ENCODE peak calls at places on chromosomes 2 and 18, in seven cellular contexts. One of them, this sample, is unnamed.

GRCh38 chr2:38751847-38752410 is 768 bp upstream of the SRSF7 start:
- DNase-seq in endothelial cell of umbilical vein: peak
- DNase-seq in breast epithelium: peak
- DNase-seq in chondrocyte: no peak
- DNase-seq in WTC11: no peak
- DNase-seq in heart left ventricle: no peak
- DNase-seq in A549: peak
- DNase-seq in this sample: no peak

GRCh38 chr2:43131051-43131889 is 95.1 kb downstream of the ZFP36L2 start:
- DNase-seq in endothelial cell of umbilical vein: peak
- DNase-seq in breast epithelium: peak
- DNase-seq in chondrocyte: no peak
- DNase-seq in WTC11: peak
- DNase-seq in heart left ventricle: peak
- DNase-seq in A549: peak
- DNase-seq in this sample: no peak

GRCh38 chr2:240988571-240989271 is 9.7 kb upstream of the SNED1 start:
- DNase-seq in endothelial cell of umbilical vein: no peak
- DNase-seq in breast epithelium: no peak
- DNase-seq in chondrocyte: no peak
- DNase-seq in WTC11: no peak
- DNase-seq in heart left ventricle: no peak
- DNase-seq in A549: no peak
- DNase-seq in this sample: no peak

GRCh38 chr18:39960545-39960944 is 1994.5 kb upstream of the PIK3C3 start:
- DNase-seq in endothelial cell of umbilical vein: no peak
- DNase-seq in breast epithelium: no peak
- DNase-seq in chondrocyte: no peak
- DNase-seq in WTC11: no peak
- DNase-seq in heart left ventricle: no peak
- DNase-seq in A549: no peak
- DNase-seq in this sample: no peak

GRCh38 chr2:54429811-54430600 is 26.1 kb upstream of the SPTBN1 start:
- DNase-seq in endothelial cell of umbilical vein: peak
- DNase-seq in breast epithelium: no peak
- DNase-seq in chondrocyte: no peak
- DNase-seq in WTC11: no peak
- DNase-seq in heart left ventricle: peak
- DNase-seq in A549: no peak
- DNase-seq in this sample: no peak

GRCh38 chr2:194166818-194167217 is 1490.2 kb upstream of the SLC39A10 start:
- DNase-seq in endothelial cell of umbilical vein: peak
- DNase-seq in breast epithelium: no peak
- DNase-seq in chondrocyte: no peak
- DNase-seq in WTC11: no peak
- DNase-seq in heart left ventricle: no peak
- DNase-seq in A549: no peak
- DNase-seq in this sample: peak

GRCh38 chr18:23258566-23259265 is 123.4 kb downstream of the CABLES1 start:
- DNase-seq in endothelial cell of umbilical vein: peak
- DNase-seq in breast epithelium: no peak
- DNase-seq in chondrocyte: no peak
- DNase-seq in WTC11: no peak
- DNase-seq in heart left ventricle: no peak
- DNase-seq in A549: no peak
- DNase-seq in this sample: no peak

GRCh38 chr2:189818249-189819038 is 34.2 kb downstream of the PMS1 start:
- DNase-seq in endothelial cell of umbilical vein: no peak
- DNase-seq in breast epithelium: no peak
- DNase-seq in chondrocyte: no peak
- DNase-seq in WTC11: no peak
- DNase-seq in heart left ventricle: no peak
- DNase-seq in A549: no peak
- DNase-seq in this sample: no peak

GRCh38 chr18:63099026-63099840 is 220.3 kb downstream of the BCL2 start:
- DNase-seq in endothelial cell of umbilical vein: no peak
- DNase-seq in breast epithelium: no peak
- DNase-seq in chondrocyte: no peak
- DNase-seq in WTC11: no peak
- DNase-seq in heart left ventricle: no peak
- DNase-seq in A549: no peak
- DNase-seq in this sample: no peak

GRCh38 chr2:130344578-130344977 is 1.9 kb downstream of the IMP4 start:
- DNase-seq in endothelial cell of umbilical vein: no peak
- DNase-seq in breast epithelium: no peak
- DNase-seq in chondrocyte: no peak
- DNase-seq in WTC11: no peak
- DNase-seq in heart left ventricle: no peak
- DNase-seq in A549: no peak
- DNase-seq in this sample: no peak

GRCh38 chr2:130342020-130342532 is 621 bp upstream of the IMP4 start:
- DNase-seq in endothelial cell of umbilical vein: peak
- DNase-seq in breast epithelium: peak
- DNase-seq in chondrocyte: peak
- DNase-seq in WTC11: peak
- DNase-seq in heart left ventricle: peak
- DNase-seq in A549: peak
- DNase-seq in this sample: peak

GRCh38 chr2:130345091-130345490 is 2.4 kb downstream of the IMP4 start:
- DNase-seq in endothelial cell of umbilical vein: no peak
- DNase-seq in breast epithelium: no peak
- DNase-seq in chondrocyte: no peak
- DNase-seq in WTC11: no peak
- DNase-seq in heart left ventricle: no peak
- DNase-seq in A549: no peak
- DNase-seq in this sample: no peak

GRCh38 chr2:130341562-130342019 is 1.1 kb upstream of the IMP4 start:
- DNase-seq in endothelial cell of umbilical vein: no peak
- DNase-seq in breast epithelium: no peak
- DNase-seq in chondrocyte: peak
- DNase-seq in WTC11: no peak
- DNase-seq in heart left ventricle: no peak
- DNase-seq in A549: peak
- DNase-seq in this sample: no peak

DNA sequence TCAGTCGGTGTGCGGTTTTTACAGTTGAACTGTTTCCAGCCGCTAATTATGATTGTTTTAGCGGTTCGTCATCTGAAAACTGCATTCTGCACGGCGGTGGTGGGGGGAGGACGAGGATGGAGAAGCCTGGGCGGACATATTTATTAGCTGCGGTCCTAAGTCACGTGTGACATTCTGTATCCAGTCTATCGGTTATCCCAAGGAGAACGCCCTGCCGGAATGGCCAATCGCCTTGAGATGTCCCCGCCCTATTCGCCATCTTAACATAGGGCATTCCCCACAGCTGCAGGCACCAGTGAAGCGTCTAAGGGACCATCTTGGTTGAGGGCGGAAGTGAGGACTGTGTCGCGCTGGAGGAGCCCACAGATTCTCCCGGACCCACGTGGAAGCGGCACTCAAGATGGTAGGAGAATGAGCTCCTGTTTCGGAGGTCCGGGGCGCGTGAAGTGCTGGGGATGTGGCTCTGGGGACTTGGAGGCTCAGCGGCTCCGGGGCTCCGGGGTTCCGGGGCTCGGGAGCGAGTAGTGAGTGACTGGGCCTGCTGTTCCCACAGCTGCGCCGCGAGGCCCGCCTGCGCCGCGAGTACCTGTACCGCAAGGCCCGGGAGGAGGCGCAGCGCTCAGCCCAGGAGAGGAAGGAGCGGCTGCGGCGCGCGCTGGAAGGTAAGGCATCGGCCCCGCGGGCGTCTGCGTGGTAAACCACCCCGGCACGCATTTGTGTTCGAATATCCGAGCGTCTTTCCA is at the start of gene IMP4:
- DNase-seq in endothelial cell of umbilical vein: peak
- DNase-seq in breast epithelium: peak
- DNase-seq in chondrocyte: peak
- DNase-seq in WTC11: peak
- DNase-seq in heart left ventricle: peak
- DNase-seq in A549: peak
- DNase-seq in this sample: peak
- TF ChIP-seq CTCF in endothelial cell of umbilical vein: peak
- TF ChIP-seq CTCF in breast epithelium: peak
- TF ChIP-seq CTCF in chondrocyte: peak
- TF ChIP-seq CTCF in WTC11: no peak
- TF ChIP-seq CTCF in heart left ventricle: peak
- TF ChIP-seq CTCF in A549: no peak
- TF ChIP-seq CTCF in this sample: no peak

GRCh38 chr2:62014102-62014501 is 108.6 kb downstream of the COMMD1 start:
- DNase-seq in endothelial cell of umbilical vein: peak
- DNase-seq in breast epithelium: peak
- DNase-seq in chondrocyte: no peak
- DNase-seq in WTC11: no peak
- DNase-seq in heart left ventricle: peak
- DNase-seq in A549: no peak
- DNase-seq in this sample: no peak
- TF ChIP-seq CTCF in endothelial cell of umbilical vein: no peak
- TF ChIP-seq CTCF in breast epithelium: no peak
- TF ChIP-seq CTCF in chondrocyte: peak
- TF ChIP-seq CTCF in WTC11: no peak
- TF ChIP-seq CTCF in heart left ventricle: peak
- TF ChIP-seq CTCF in A549: no peak
- TF ChIP-seq CTCF in this sample: no peak

DNA sequence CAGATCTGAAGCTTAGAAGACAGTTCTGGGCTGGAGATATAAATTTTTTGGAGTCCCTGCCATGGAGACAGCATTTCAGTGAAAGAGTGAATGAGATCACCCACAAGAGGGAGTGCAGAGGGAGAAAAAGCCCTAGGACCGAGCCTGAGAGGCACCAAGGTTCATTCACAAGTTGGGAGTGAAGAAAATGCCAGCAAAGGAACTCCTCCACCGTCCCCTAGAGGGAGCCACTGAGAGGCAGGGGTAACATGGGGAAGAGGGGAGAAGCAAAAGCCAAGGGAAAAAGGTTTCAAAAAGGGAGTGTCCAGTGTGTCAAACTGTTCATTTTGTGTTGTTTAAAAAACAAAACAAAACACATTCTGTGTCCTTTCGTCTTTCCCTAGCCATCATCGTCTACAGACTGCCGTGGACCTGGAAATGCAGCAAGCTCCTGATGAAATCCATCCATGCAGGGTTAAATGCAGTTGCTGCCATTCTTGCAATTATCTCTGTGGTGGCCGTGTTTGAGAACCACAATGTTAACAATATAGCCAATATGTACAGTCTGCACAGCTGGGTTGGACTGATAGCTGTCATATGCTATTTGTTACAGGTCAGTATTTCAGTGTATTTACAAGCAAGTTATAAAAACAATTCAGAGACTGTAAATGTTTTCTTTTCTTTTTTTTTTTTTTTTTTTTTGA is 19.1 kb downstream of the CYBRD1 start:
- DNase-seq in endothelial cell of umbilical vein: no peak
- DNase-seq in breast epithelium: no peak
- DNase-seq in chondrocyte: no peak
- DNase-seq in WTC11: peak
- DNase-seq in heart left ventricle: no peak
- DNase-seq in A549: no peak
- DNase-seq in this sample: no peak
- TF ChIP-seq CTCF in endothelial cell of umbilical vein: peak
- TF ChIP-seq CTCF in breast epithelium: no peak
- TF ChIP-seq CTCF in chondrocyte: peak
- TF ChIP-seq CTCF in WTC11: peak
- TF ChIP-seq CTCF in heart left ventricle: peak
- TF ChIP-seq CTCF in A549: peak
- TF ChIP-seq CTCF in this sample: peak

DNA sequence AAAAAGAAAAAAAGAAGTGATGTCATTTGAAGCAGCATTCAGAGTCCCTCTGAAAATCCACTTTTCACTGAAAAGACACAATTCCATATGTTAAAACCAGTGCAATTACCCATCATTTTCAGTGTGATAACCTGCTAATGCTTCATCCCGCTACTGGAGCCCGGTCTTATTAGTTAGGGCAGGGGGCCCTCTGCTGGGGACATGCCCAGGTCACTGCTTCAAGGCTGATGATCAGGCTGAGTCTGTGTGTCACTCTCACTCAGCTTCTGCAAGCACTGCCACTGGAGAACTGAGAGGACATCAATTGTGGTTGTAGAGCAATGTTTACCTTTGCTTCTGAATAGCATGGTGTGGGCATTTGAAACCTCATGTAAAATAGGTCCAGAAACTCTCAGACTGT is 49.1 kb upstream of the NXPH2 start:
- DNase-seq in endothelial cell of umbilical vein: peak
- DNase-seq in breast epithelium: no peak
- DNase-seq in chondrocyte: no peak
- DNase-seq in WTC11: peak
- DNase-seq in heart left ventricle: no peak
- DNase-seq in A549: peak
- DNase-seq in this sample: peak
- TF ChIP-seq CTCF in endothelial cell of umbilical vein: peak
- TF ChIP-seq CTCF in breast epithelium: no peak
- TF ChIP-seq CTCF in chondrocyte: peak
- TF ChIP-seq CTCF in WTC11: peak
- TF ChIP-seq CTCF in heart left ventricle: peak
- TF ChIP-seq CTCF in A549: peak
- TF ChIP-seq CTCF in this sample: peak

DNA sequence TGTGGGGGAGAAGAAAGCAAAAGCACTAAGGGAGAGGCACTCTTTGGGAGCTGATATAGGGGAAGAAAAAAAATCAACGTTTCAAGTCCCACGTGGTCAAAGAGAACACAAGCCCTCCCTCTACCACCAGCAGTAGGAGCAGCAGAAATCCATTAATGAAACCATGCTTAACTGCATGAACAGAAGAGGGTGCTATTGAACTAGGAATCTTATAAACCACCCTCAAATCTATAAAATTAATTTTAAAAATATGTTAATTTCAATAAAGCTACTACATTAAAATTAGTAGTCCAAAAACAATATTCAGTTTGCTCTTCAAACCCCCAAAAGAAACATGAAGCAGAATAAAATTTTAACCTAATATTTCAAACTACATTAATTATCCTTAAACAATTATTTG is 147.8 kb downstream of the TMEM18 start:
- DNase-seq in endothelial cell of umbilical vein: no peak
- DNase-seq in breast epithelium: no peak
- DNase-seq in chondrocyte: no peak
- DNase-seq in WTC11: no peak
- DNase-seq in heart left ventricle: no peak
- DNase-seq in A549: no peak
- DNase-seq in this sample: no peak
- TF ChIP-seq CTCF in endothelial cell of umbilical vein: no peak
- TF ChIP-seq CTCF in breast epithelium: peak
- TF ChIP-seq CTCF in chondrocyte: peak
- TF ChIP-seq CTCF in WTC11: no peak
- TF ChIP-seq CTCF in heart left ventricle: no peak
- TF ChIP-seq CTCF in A549: no peak
- TF ChIP-seq CTCF in this sample: peak

DNA sequence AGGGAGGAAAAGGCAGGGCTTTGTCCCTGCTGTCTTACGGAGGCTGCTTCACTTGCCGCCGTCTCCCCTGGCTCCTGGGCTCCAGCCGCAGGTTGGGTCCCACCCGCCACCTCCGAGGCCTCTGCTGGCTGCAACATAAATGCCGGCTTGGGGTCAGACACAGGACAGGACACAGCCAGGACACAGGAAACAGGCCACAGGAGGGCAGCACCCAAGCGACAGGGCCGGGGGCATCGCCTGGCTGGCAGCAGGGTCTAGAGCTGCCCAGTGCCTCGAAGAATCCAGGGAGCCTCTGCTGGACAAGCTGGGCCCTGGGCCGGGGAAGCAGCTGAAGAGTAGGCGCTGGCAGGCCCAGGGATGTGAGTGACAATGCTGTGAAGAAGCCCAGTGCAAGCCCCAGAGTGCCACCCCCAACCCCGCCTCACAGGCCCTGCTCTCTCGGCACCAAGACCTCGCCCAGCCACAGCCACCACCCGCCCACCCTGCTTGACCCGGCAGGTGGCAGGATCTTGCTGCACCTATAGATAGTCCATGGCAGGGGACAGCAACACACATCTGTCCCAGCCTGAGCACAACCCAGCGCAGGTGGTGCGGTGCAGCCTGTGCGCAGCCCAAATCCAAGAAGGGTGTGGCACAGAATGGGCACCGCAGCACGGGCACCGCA is 55.7 kb downstream of the BIN1 start:
- DNase-seq in endothelial cell of umbilical vein: no peak
- DNase-seq in breast epithelium: no peak
- DNase-seq in chondrocyte: peak
- DNase-seq in WTC11: peak
- DNase-seq in heart left ventricle: peak
- DNase-seq in A549: no peak
- DNase-seq in this sample: no peak
- TF ChIP-seq CTCF in endothelial cell of umbilical vein: no peak
- TF ChIP-seq CTCF in breast epithelium: no peak
- TF ChIP-seq CTCF in chondrocyte: no peak
- TF ChIP-seq CTCF in WTC11: no peak
- TF ChIP-seq CTCF in heart left ventricle: no peak
- TF ChIP-seq CTCF in A549: peak
- TF ChIP-seq CTCF in this sample: no peak